ENCODE peak calls at places on chromosomes 11 and 22, in nine cellular contexts. One of them, this sample, is unnamed.

GRCh38 chr22:21591695-21592094 is 24.2 kb downstream of the UBE2L3 start:
- DNase-seq in GM12865: no peak
- DNase-seq in natural killer cell: no peak
- DNase-seq in heart left ventricle: peak
- DNase-seq in endodermal cell: no peak
- DNase-seq in H1: no peak
- DNase-seq in neural crest cell: no peak
- DNase-seq in kidney: no peak
- DNase-seq in epithelial cell of esophagus: peak
- DNase-seq in this sample: no peak

GRCh38 chr11:117823294-117823940 is 1.1 kb downstream of the FXYD2 start:
- DNase-seq in endodermal cell: peak
- DNase-seq in natural killer cell: peak
- DNase-seq in heart left ventricle: peak
- DNase-seq in neural crest cell: no peak
- DNase-seq in H1: no peak
- DNase-seq in epithelial cell of esophagus: no peak
- DNase-seq in GM12865: peak
- DNase-seq in kidney: peak
- DNase-seq in this sample: peak

GRCh38 chr22:30372915-30373314 is 14.3 kb downstream of the RNF215 start:
- DNase-seq in GM12865: no peak
- DNase-seq in epithelial cell of esophagus: no peak
- DNase-seq in endodermal cell: no peak
- DNase-seq in heart left ventricle: no peak
- DNase-seq in natural killer cell: no peak
- DNase-seq in neural crest cell: no peak
- DNase-seq in H1: no peak
- DNase-seq in kidney: no peak
- DNase-seq in this sample: peak

GRCh38 chr11:62875698-62876483 is 4.8 kb upstream of the SLC3A2 start:
- DNase-seq in GM12865: no peak
- DNase-seq in endodermal cell: no peak
- DNase-seq in epithelial cell of esophagus: no peak
- DNase-seq in natural killer cell: no peak
- DNase-seq in heart left ventricle: no peak
- DNase-seq in kidney: peak
- DNase-seq in H1: no peak
- DNase-seq in neural crest cell: no peak
- DNase-seq in this sample: no peak

GRCh38 chr22:49235463-49236300 is 592.0 kb downstream of the BRD1 start:
- DNase-seq in H1: no peak
- DNase-seq in epithelial cell of esophagus: no peak
- DNase-seq in endodermal cell: peak
- DNase-seq in heart left ventricle: no peak
- DNase-seq in natural killer cell: no peak
- DNase-seq in neural crest cell: no peak
- DNase-seq in kidney: no peak
- DNase-seq in GM12865: no peak
- DNase-seq in this sample: no peak

GRCh38 chr22:28146401-28147304 is 227.6 kb upstream of the PITPNB start:
- DNase-seq in neural crest cell: no peak
- DNase-seq in GM12865: no peak
- DNase-seq in H1: no peak
- DNase-seq in endodermal cell: no peak
- DNase-seq in natural killer cell: no peak
- DNase-seq in epithelial cell of esophagus: no peak
- DNase-seq in heart left ventricle: no peak
- DNase-seq in kidney: no peak
- DNase-seq in this sample: no peak

GRCh38 chr22:49617866-49618688 is 209.6 kb downstream of the BRD1 start:
- DNase-seq in H1: no peak
- DNase-seq in neural crest cell: no peak
- DNase-seq in GM12865: no peak
- DNase-seq in heart left ventricle: no peak
- DNase-seq in epithelial cell of esophagus: no peak
- DNase-seq in kidney: peak
- DNase-seq in natural killer cell: no peak
- DNase-seq in endodermal cell: no peak
- DNase-seq in this sample: peak

GRCh38 chr22:27980424-27981148 is 61.5 kb upstream of the PITPNB start:
- DNase-seq in epithelial cell of esophagus: no peak
- DNase-seq in endodermal cell: peak
- DNase-seq in natural killer cell: no peak
- DNase-seq in H1: no peak
- DNase-seq in GM12865: no peak
- DNase-seq in heart left ventricle: no peak
- DNase-seq in neural crest cell: no peak
- DNase-seq in kidney: no peak
- DNase-seq in this sample: no peak

GRCh38 chr11:116703421-116703820 is 69.4 kb downstream of the BUD13 start:
- DNase-seq in kidney: no peak
- DNase-seq in neural crest cell: peak
- DNase-seq in endodermal cell: peak
- DNase-seq in natural killer cell: no peak
- DNase-seq in H1: no peak
- DNase-seq in epithelial cell of esophagus: no peak
- DNase-seq in GM12865: no peak
- DNase-seq in heart left ventricle: no peak
- DNase-seq in this sample: peak

GRCh38 chr11:107824668-107825369 is 33.8 kb downstream of the SLC35F2 start:
- DNase-seq in kidney: no peak
- DNase-seq in endodermal cell: no peak
- DNase-seq in GM12865: no peak
- DNase-seq in heart left ventricle: no peak
- DNase-seq in natural killer cell: no peak
- DNase-seq in neural crest cell: no peak
- DNase-seq in H1: no peak
- DNase-seq in epithelial cell of esophagus: no peak
- DNase-seq in this sample: no peak

GRCh38 chr11:19903620-19904069 is 191.0 kb downstream of the NAV2 start:
- DNase-seq in kidney: no peak
- DNase-seq in epithelial cell of esophagus: peak
- DNase-seq in neural crest cell: peak
- DNase-seq in H1: peak
- DNase-seq in natural killer cell: no peak
- DNase-seq in GM12865: peak
- DNase-seq in heart left ventricle: peak
- DNase-seq in endodermal cell: peak
- DNase-seq in this sample: no peak

DNA sequence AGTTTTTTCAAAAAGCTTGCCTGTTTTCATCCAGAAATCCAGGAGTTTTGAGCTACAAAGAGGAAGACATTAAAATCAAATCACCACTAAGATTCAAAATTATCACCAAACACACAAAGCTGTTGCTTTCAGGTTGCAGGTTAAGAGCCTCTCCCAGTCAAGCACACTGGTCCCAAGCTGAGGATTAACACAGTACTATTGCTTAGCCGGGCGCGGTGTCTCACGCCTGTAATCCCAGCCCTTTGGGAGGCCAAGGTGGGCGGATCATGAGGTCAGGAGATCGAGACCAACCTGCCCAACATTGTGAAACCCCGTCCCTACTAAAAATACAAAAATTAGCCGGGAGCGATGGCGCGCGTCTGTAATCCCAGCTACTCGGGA is 1165.1 kb downstream of the LRRC4C start:
- DNase-seq in heart left ventricle: no peak
- DNase-seq in endodermal cell: no peak
- DNase-seq in H1: no peak
- DNase-seq in natural killer cell: no peak
- DNase-seq in kidney: peak
- DNase-seq in GM12865: no peak
- DNase-seq in epithelial cell of esophagus: no peak
- DNase-seq in neural crest cell: no peak
- DNase-seq in this sample: no peak
- TF ChIP-seq CTCF in heart left ventricle: no peak
- TF ChIP-seq CTCF in endodermal cell: no peak
- TF ChIP-seq CTCF in H1: no peak
- TF ChIP-seq CTCF in natural killer cell: no peak
- TF ChIP-seq CTCF in kidney: no peak
- TF ChIP-seq CTCF in GM12865: no peak
- TF ChIP-seq CTCF in epithelial cell of esophagus: no peak
- TF ChIP-seq CTCF in neural crest cell: no peak
- TF ChIP-seq CTCF in this sample: no peak

DNA sequence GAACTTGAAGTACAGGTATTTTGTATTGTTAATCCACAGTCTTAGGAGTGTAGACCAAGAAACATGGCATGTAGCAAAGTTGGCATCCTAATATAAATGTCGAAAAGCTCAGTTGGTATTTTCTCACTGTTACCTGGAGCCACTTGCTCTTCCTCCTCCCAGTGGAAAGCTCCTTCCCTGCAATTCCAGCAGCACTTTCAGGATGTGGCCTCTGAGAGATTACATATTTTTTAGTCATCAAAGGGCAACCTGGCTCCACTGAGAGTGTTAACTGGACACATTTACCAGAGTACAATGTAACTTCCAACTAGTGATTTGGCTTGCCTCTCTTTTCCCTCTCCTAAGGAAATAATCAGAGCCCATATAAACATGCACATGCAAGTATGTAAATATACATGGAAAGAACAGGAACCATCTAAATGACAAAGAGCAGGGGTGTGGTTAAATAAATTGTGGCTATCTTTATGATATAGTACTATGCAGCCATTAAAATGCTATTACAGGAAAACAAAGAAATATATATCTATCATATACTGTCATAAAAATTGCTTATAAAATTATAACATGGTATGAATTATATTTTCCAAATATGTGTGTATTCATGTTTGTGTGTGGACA is 14.2 kb upstream of the EED start:
- DNase-seq in heart left ventricle: no peak
- DNase-seq in kidney: no peak
- DNase-seq in natural killer cell: no peak
- DNase-seq in H1: no peak
- DNase-seq in epithelial cell of esophagus: peak
- DNase-seq in GM12865: no peak
- DNase-seq in endodermal cell: no peak
- DNase-seq in neural crest cell: no peak
- DNase-seq in this sample: no peak
- TF ChIP-seq CTCF in heart left ventricle: no peak
- TF ChIP-seq CTCF in kidney: no peak
- TF ChIP-seq CTCF in natural killer cell: no peak
- TF ChIP-seq CTCF in H1: peak
- TF ChIP-seq CTCF in epithelial cell of esophagus: no peak
- TF ChIP-seq CTCF in GM12865: no peak
- TF ChIP-seq CTCF in endodermal cell: peak
- TF ChIP-seq CTCF in neural crest cell: no peak
- TF ChIP-seq CTCF in this sample: no peak

DNA sequence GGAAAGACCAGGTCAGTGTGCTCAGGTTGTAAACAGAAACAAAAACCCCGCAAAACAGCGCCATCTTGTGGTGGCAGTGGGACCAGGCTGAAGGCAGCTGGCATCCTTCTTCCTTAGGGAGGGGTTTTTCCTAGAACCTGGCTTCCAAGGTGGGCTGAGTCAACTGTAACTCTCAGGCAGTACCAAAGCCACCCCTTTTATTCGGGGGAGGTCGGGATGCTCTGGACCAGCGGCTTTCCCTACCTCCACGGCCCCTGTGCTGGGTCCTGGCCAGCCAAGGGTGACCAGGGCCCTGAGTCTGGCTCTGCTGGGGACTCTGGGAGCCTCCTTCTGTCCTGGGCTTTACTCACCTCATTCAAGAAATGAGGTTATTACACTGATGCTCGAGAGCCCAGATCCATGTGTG is 69.5 kb upstream of the FGF3 start:
- DNase-seq in kidney: peak
- DNase-seq in epithelial cell of esophagus: peak
- DNase-seq in heart left ventricle: peak
- DNase-seq in neural crest cell: peak
- DNase-seq in GM12865: peak
- DNase-seq in endodermal cell: peak
- DNase-seq in H1: peak
- DNase-seq in natural killer cell: peak
- DNase-seq in this sample: peak
- TF ChIP-seq CTCF in kidney: peak
- TF ChIP-seq CTCF in epithelial cell of esophagus: peak
- TF ChIP-seq CTCF in heart left ventricle: peak
- TF ChIP-seq CTCF in neural crest cell: peak
- TF ChIP-seq CTCF in GM12865: peak
- TF ChIP-seq CTCF in endodermal cell: peak
- TF ChIP-seq CTCF in H1: peak
- TF ChIP-seq CTCF in natural killer cell: peak
- TF ChIP-seq CTCF in this sample: peak

GRCh38 chr11:14643697-14644395 is at the start of gene PDE3B:
- DNase-seq in neural crest cell: peak
- DNase-seq in kidney: peak
- DNase-seq in epithelial cell of esophagus: peak
- DNase-seq in natural killer cell: peak
- DNase-seq in endodermal cell: peak
- DNase-seq in H1: no peak
- DNase-seq in GM12865: peak
- DNase-seq in heart left ventricle: peak
- DNase-seq in this sample: peak
- TF ChIP-seq CTCF in neural crest cell: no peak
- TF ChIP-seq CTCF in kidney: no peak
- TF ChIP-seq CTCF in epithelial cell of esophagus: no peak
- TF ChIP-seq CTCF in natural killer cell: no peak
- TF ChIP-seq CTCF in endodermal cell: no peak
- TF ChIP-seq CTCF in H1: no peak
- TF ChIP-seq CTCF in GM12865: no peak
- TF ChIP-seq CTCF in heart left ventricle: no peak
- TF ChIP-seq CTCF in this sample: peak

GRCh38 chr11:119424775-119425174 is 1.8 kb upstream of the THY1 start:
- DNase-seq in endodermal cell: no peak
- DNase-seq in GM12865: no peak
- DNase-seq in kidney: no peak
- DNase-seq in epithelial cell of esophagus: no peak
- DNase-seq in neural crest cell: no peak
- DNase-seq in natural killer cell: no peak
- DNase-seq in heart left ventricle: no peak
- DNase-seq in H1: no peak
- DNase-seq in this sample: no peak
- TF ChIP-seq CTCF in endodermal cell: no peak
- TF ChIP-seq CTCF in GM12865: no peak
- TF ChIP-seq CTCF in kidney: no peak
- TF ChIP-seq CTCF in epithelial cell of esophagus: no peak
- TF ChIP-seq CTCF in neural crest cell: no peak
- TF ChIP-seq CTCF in natural killer cell: no peak
- TF ChIP-seq CTCF in heart left ventricle: no peak
- TF ChIP-seq CTCF in H1: no peak
- TF ChIP-seq CTCF in this sample: no peak

GRCh38 chr11:46251954-46252353 is 25.5 kb upstream of the CREB3L1 start:
- DNase-seq in epithelial cell of esophagus: no peak
- DNase-seq in GM12865: no peak
- DNase-seq in endodermal cell: no peak
- DNase-seq in natural killer cell: no peak
- DNase-seq in kidney: no peak
- DNase-seq in H1: no peak
- DNase-seq in heart left ventricle: no peak
- DNase-seq in neural crest cell: no peak
- DNase-seq in this sample: no peak
- TF ChIP-seq CTCF in epithelial cell of esophagus: no peak
- TF ChIP-seq CTCF in GM12865: no peak
- TF ChIP-seq CTCF in endodermal cell: no peak
- TF ChIP-seq CTCF in natural killer cell: no peak
- TF ChIP-seq CTCF in kidney: no peak
- TF ChIP-seq CTCF in H1: no peak
- TF ChIP-seq CTCF in heart left ventricle: no peak
- TF ChIP-seq CTCF in neural crest cell: no peak
- TF ChIP-seq CTCF in this sample: no peak